ENCODE peak calls at places on chromosomes 6 and 20, in four cellular contexts. One of them, this sample, is unnamed.

GRCh38 chr6:160040055-160040454 is 71.2 kb downstream of the IGF2R start:
- DNase-seq in K562: no peak
- DNase-seq in HepG2: no peak
- DNase-seq in GM12878: no peak
- DNase-seq in this sample: no peak

GRCh38 chr6:7463785-7464184 is 74.2 kb downstream of the RIOK1 start:
- DNase-seq in K562: no peak
- DNase-seq in HepG2: peak
- DNase-seq in GM12878: no peak
- DNase-seq in this sample: no peak

GRCh38 chr6:81720427-81720826 is 32.1 kb downstream of the TENT5A start:
- DNase-seq in K562: no peak
- DNase-seq in HepG2: no peak
- DNase-seq in GM12878: no peak
- DNase-seq in this sample: no peak

GRCh38 chr20:33305591-33306057 is 22.6 kb downstream of the BPIFB1 start:
- DNase-seq in K562: no peak
- DNase-seq in HepG2: no peak
- DNase-seq in GM12878: no peak
- DNase-seq in this sample: no peak

GRCh38 chr6:170173416-170173990 is 117.4 kb downstream of the DLL1 start:
- DNase-seq in K562: no peak
- DNase-seq in HepG2: no peak
- DNase-seq in GM12878: no peak
- DNase-seq in this sample: no peak

GRCh38 chr6:158399040-158399700 is 86.9 kb downstream of the TULP4 start:
- DNase-seq in K562: no peak
- DNase-seq in HepG2: no peak
- DNase-seq in GM12878: no peak
- DNase-seq in this sample: no peak

GRCh38 chr6:72461144-72461543 is 160.7 kb upstream of the KCNQ5 start:
- DNase-seq in K562: no peak
- DNase-seq in HepG2: no peak
- DNase-seq in GM12878: no peak
- DNase-seq in this sample: no peak

GRCh38 chr6:138455746-138456392 is 43.4 kb downstream of the NHSL1 start:
- DNase-seq in K562: no peak
- DNase-seq in HepG2: no peak
- DNase-seq in GM12878: peak
- DNase-seq in this sample: no peak

GRCh38 chr20:31839782-31840487 is 5.5 kb downstream of the FOXS1 start:
- DNase-seq in K562: no peak
- DNase-seq in HepG2: no peak
- DNase-seq in GM12878: no peak
- DNase-seq in this sample: no peak

GRCh38 chr20:57991211-57991841 is 237.1 kb downstream of the ANKRD60 start:
- DNase-seq in K562: no peak
- DNase-seq in HepG2: no peak
- DNase-seq in GM12878: no peak
- DNase-seq in this sample: no peak

GRCh38 chr20:40676466-40676865 is 12.6 kb downstream of the MAFB start:
- DNase-seq in K562: no peak
- DNase-seq in HepG2: no peak
- DNase-seq in GM12878: no peak
- DNase-seq in this sample: no peak
- TF ChIP-seq FOXK2 in K562: no peak
- TF ChIP-seq FOXK2 in HepG2: no peak
- TF ChIP-seq FOXK2 in GM12878: no peak
- TF ChIP-seq FOXK2 in this sample: no peak

DNA sequence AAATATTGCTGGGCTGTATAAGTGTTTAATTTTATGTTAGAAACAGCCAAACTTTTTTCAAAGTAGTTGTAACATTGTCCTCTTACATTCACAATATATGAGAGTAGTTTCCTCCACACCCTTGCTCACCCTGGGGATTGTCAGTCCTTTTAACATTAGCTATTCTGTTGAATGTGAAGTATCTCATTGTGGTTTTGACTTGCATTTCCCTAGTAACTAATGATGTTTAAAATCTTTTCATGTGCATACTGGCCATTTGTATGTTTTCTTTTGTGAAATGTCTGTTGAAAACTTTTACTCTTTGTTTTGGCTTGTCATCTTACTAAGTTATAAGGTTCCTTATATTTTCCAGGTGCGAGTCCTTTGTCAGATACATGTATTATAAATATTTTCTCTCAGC is 32.9 kb downstream of the TRIM38 start:
- DNase-seq in K562: no peak
- DNase-seq in HepG2: no peak
- DNase-seq in GM12878: no peak
- DNase-seq in this sample: no peak
- TF ChIP-seq FOXK2 in K562: no peak
- TF ChIP-seq FOXK2 in HepG2: no peak
- TF ChIP-seq FOXK2 in GM12878: no peak
- TF ChIP-seq FOXK2 in this sample: no peak

GRCh38 chr20:12821249-12821648 is 187.5 kb upstream of the SPTLC3 start:
- DNase-seq in K562: no peak
- DNase-seq in HepG2: no peak
- DNase-seq in GM12878: no peak
- DNase-seq in this sample: no peak

GRCh38 chr20:12827796-12828406 is 180.9 kb upstream of the SPTLC3 start:
- DNase-seq in K562: no peak
- DNase-seq in HepG2: no peak
- DNase-seq in GM12878: no peak
- DNase-seq in this sample: no peak

GRCh38 chr20:12824353-12824752 is 184.4 kb upstream of the SPTLC3 start:
- DNase-seq in K562: no peak
- DNase-seq in HepG2: no peak
- DNase-seq in GM12878: no peak
- DNase-seq in this sample: no peak

GRCh38 chr20:12823742-12824141 is 185.0 kb upstream of the SPTLC3 start:
- DNase-seq in K562: no peak
- DNase-seq in HepG2: no peak
- DNase-seq in GM12878: no peak
- DNase-seq in this sample: no peak

GRCh38 chr20:12825180-12825579 is 183.6 kb upstream of the SPTLC3 start:
- DNase-seq in K562: no peak
- DNase-seq in HepG2: no peak
- DNase-seq in GM12878: no peak
- DNase-seq in this sample: no peak
- TF ChIP-seq FOXK2 in K562: no peak
- TF ChIP-seq FOXK2 in HepG2: no peak
- TF ChIP-seq FOXK2 in GM12878: no peak
- TF ChIP-seq FOXK2 in this sample: no peak

GRCh38 chr6:141483561-141484061 is 649.1 kb upstream of the GJE1 start:
- DNase-seq in K562: no peak
- DNase-seq in HepG2: no peak
- DNase-seq in GM12878: peak
- DNase-seq in this sample: no peak
- TF ChIP-seq FOXK2 in K562: no peak
- TF ChIP-seq FOXK2 in HepG2: no peak
- TF ChIP-seq FOXK2 in GM12878: peak
- TF ChIP-seq FOXK2 in this sample: no peak

GRCh38 chr20:56733967-56734366 is 104.9 kb downstream of the TFAP2C start:
- DNase-seq in K562: no peak
- DNase-seq in HepG2: no peak
- DNase-seq in GM12878: no peak
- DNase-seq in this sample: no peak
- TF ChIP-seq FOXK2 in K562: no peak
- TF ChIP-seq FOXK2 in HepG2: no peak
- TF ChIP-seq FOXK2 in GM12878: no peak
- TF ChIP-seq FOXK2 in this sample: no peak